ENCODE peak calls at places on chromosomes 16 and 17, in ten cellular contexts. X is stimulated activated CD8-positive, alpha-beta memory T cell treated with anti-CD3 and anti-CD28 coated beads, Interleukin-4, amount 100 ng/mL, for 1 hour; O is heart left ventricle; E is lower leg skin; S is NCI-H526; U is WERI-Rb-1; N is neural crest cell; W is MCF 10A; Z is naive thymus-derived CD8-positive, alpha-beta T cell; V is activated naive CD4-positive, alpha-beta T cell. J is an unnamed sample.

GRCh38 chr17:49545007-49545660 is 30.5 kb upstream of the NXPH3 start:
- DNase-seq in X (no peak), O (no peak), E (no peak), S (no peak), U (no peak), N (no peak), W (no peak), Z (no peak), V (no peak), J (no peak)

GRCh38 chr17:33390479-33391027 is 97.5 kb upstream of the ASIC2 start:
- DNase-seq in X (no peak), O (no peak), E (no peak), S (no peak), U (peak; percentile 36), N (no peak), W (no peak), Z (no peak), V (no peak), J (no peak)

GRCh38 chr16:19858006-19858653 is 26.5 kb downstream of the GPRC5B start:
- DNase-seq in X (no peak), O (no peak), E (no peak), S (no peak), U (no peak), N (no peak), W (no peak), Z (no peak), V (no peak), J (no peak)

GRCh38 chr17:4536742-4537411 is 18.3 kb downstream of the MYBBP1A start:
- DNase-seq in X (no peak), O (peak; percentile 68), E (no peak), S (no peak), U (no peak), N (no peak), W (no peak), Z (no peak), V (no peak), J (no peak)

GRCh38 chr17:41559548-41559947 is 12.3 kb downstream of the KRT9 start:
- DNase-seq in X (no peak), O (no peak), E (no peak), S (no peak), U (no peak), N (no peak), W (peak; percentile 50), Z (no peak), V (no peak), J (no peak)

GRCh38 chr16:28477311-28477920 is 5.3 kb upstream of the NPIPB7 start:
- DNase-seq in X (no peak), O (no peak), E (no peak), S (no peak), U (no peak), N (no peak), W (no peak), Z (no peak), V (no peak), J (no peak)

GRCh38 chr17:17151962-17152361 is 54.2 kb downstream of the PLD6 start:
- DNase-seq in X (no peak), O (peak; percentile 91), E (peak; percentile 82), S (no peak), U (no peak), N (no peak), W (peak; percentile 95), Z (no peak), V (no peak), J (no peak)

GRCh38 chr16:88678224-88678979 is 7.9 kb downstream of the SNAI3 start:
- DNase-seq in X (no peak), O (no peak), E (no peak), S (peak; percentile 21), U (no peak), N (no peak), W (no peak), Z (no peak), V (no peak), J (no peak)

GRCh38 chr17:50183439-50184001 is 17.7 kb downstream of the SGCA start:
- DNase-seq in X (no peak), O (peak; percentile 55), E (no peak), S (no peak), U (no peak), N (no peak), W (no peak), Z (no peak), V (no peak), J (no peak)

GRCh38 chr16:57235128-57236092 is 9.6 kb upstream of the ARL2BP start:
- DNase-seq in X (no peak), O (no peak), E (no peak), S (no peak), U (no peak), N (no peak), W (peak; percentile 82), Z (no peak), V (no peak), J (no peak)

GRCh38 chr17:8964801-8965393 is 610 bp downstream of the PIK3R5 start:
- DNase-seq in X (no peak), O (peak; percentile 62), E (no peak), S (peak; percentile 36), U (no peak), N (no peak), W (no peak), Z (peak; percentile 31), V (no peak), J (peak; percentile 49)

GRCh38 chr16:82638095-82638798 is 11.5 kb downstream of the CDH13 start:
- DNase-seq in X (no peak), O (no peak), E (no peak), S (no peak), U (no peak), N (no peak), W (peak; percentile 72), Z (no peak), V (no peak), J (no peak)

GRCh38 chr16:23949630-23950290 is 114.0 kb downstream of the PRKCB start:
- DNase-seq in X (peak; percentile 29), O (peak; percentile 74), E (no peak), S (no peak), U (no peak), N (no peak), W (no peak), Z (peak; percentile 82), V (no peak), J (peak; percentile 75)

GRCh38 chr16:67311607-67312449 is 14.7 kb downstream of the KCTD19 start:
- DNase-seq in X (no peak), O (no peak), E (no peak), S (no peak), U (no peak), N (no peak), W (peak; percentile 94), Z (no peak), V (peak; percentile 32), J (no peak)

GRCh38 chr17:18891541-18891940 is 33.6 kb downstream of the PRPSAP2 start:
- DNase-seq in X (no peak), O (no peak), E (no peak), S (no peak), U (no peak), N (no peak), W (no peak), Z (no peak), V (no peak), J (no peak)

GRCh38 chr16:88781140-88782077 is 3.6 kb downstream of the PIEZO1 start:
- DNase-seq in X (no peak), O (no peak), E (no peak), S (no peak), U (no peak), N (no peak), W (no peak), Z (peak; percentile 42), V (no peak), J (no peak)